ENCODE peak calls at places on chromosomes 16 and 17, in four cellular contexts. P is cardiac muscle cell, M is aorta, L is kidney. F is an unnamed sample.

GRCh38 chr16:77219437-77219836 is 20.2 kb downstream of the SYCE1L start:
- DNase-seq in L (no peak), P (no peak), M (no peak), F (no peak)

GRCh38 chr17:81246679-81247338 is 7.7 kb downstream of the NDUFAF8 start:
- DNase-seq in L (peak), M (peak), P (no peak), F (no peak)

GRCh38 chr16:68992521-68992920 is 112.9 kb upstream of the HAS3 start:
- DNase-seq in L (no peak), P (no peak), M (no peak), F (no peak)

GRCh38 chr16:84478172-84478948 is 26.1 kb downstream of the MEAK7 start:
- DNase-seq in L (no peak), P (no peak), M (no peak), F (no peak)

GRCh38 chr16:13594798-13595197 is 325.2 kb upstream of the ERCC4 start:
- DNase-seq in L (no peak), P (no peak), M (no peak), F (no peak)

GRCh38 chr16:67117716-67118115 is 8.0 kb downstream of the PHAF1 start:
- DNase-seq in M (no peak), P (no peak), L (no peak), F (no peak)

GRCh38 chr17:15233971-15234370 is 31.2 kb downstream of the PMP22 start:
- DNase-seq in L (no peak), P (no peak), M (no peak), F (no peak)

GRCh38 chr17:59154335-59154720 is 658 bp downstream of the SKA2 start:
- DNase-seq in P (peak), L (peak), M (no peak), F (no peak)

GRCh38 chr16:50274771-50275415 is 8.5 kb downstream of the ADCY7 start:
- DNase-seq in M (no peak), L (peak), P (no peak), F (no peak)
- H3K4me3 ChIP-seq in M (no peak), L (no peak), P (no peak), F (peak)

GRCh38 chr17:17524091-17524490 is 27.9 kb upstream of the RASD1 start:
- DNase-seq in L (no peak), M (no peak), P (no peak), F (no peak)

GRCh38 chr17:17523714-17524075 is 27.5 kb upstream of the RASD1 start:
- DNase-seq in M (no peak), P (no peak), L (no peak), F (no peak)

GRCh38 chr17:17520599-17521232 is 24.5 kb upstream of the RASD1 start:
- DNase-seq in L (peak), M (peak), P (no peak), F (no peak)

GRCh38 chr17:17525331-17525730 is 29.1 kb upstream of the RASD1 start:
- DNase-seq in P (no peak), L (no peak), M (peak), F (no peak)

DNA sequence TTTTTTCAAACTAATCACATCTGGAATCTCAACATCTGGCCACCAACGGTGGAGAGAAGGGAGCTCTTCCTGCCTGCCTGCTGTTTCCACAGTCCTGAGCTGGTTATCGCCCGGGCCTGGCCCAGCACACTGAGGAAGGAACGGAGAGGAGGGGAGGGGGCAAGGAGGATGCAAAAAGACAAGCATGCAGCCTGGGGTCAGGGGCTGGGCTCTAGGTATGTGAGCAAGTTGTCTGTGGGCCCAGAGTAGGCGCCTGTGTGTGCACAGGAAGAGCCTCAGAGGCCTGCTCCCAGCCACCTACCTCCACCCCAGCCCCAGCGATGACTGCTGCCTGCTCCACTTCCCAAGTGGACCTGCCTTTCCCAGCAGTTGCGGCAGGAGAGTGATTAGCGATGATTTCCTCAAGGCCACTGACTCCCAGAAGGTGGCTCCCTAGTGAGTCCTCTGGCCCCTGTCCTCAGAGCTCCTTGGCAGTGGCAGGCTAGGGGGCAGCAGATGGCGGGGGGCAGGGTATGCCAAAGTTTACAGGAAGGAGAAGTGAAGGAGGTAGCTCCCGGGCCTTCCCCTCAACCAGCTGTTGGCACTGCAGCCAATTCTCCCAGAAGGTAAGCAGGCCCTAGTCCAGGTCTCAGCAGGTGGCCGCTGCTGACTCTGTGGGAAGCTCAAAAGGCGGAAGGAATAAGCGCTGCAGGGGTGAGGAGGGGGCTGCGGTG is 27.0 kb upstream of the RASD1 start:
- DNase-seq in P (no peak), M (peak), L (peak), F (no peak)
- H3K27ac ChIP-seq in P (peak), M (no peak), L (no peak), F (no peak)

GRCh38 chr17:17898673-17899072 is 61.9 kb upstream of the SREBF1 start:
- DNase-seq in P (no peak), L (no peak), M (no peak), F (no peak)

GRCh38 chr17:17900615-17901520 is 64.1 kb upstream of the SREBF1 start:
- DNase-seq in L (peak), M (peak), P (no peak), F (peak)

GRCh38 chr17:17896746-17897145 is 60.0 kb upstream of the SREBF1 start:
- DNase-seq in P (no peak), M (no peak), L (peak), F (no peak)

GRCh38 chr17:17899486-17899885 is 62.7 kb upstream of the SREBF1 start:
- DNase-seq in M (no peak), L (peak), P (no peak), F (no peak)

DNA sequence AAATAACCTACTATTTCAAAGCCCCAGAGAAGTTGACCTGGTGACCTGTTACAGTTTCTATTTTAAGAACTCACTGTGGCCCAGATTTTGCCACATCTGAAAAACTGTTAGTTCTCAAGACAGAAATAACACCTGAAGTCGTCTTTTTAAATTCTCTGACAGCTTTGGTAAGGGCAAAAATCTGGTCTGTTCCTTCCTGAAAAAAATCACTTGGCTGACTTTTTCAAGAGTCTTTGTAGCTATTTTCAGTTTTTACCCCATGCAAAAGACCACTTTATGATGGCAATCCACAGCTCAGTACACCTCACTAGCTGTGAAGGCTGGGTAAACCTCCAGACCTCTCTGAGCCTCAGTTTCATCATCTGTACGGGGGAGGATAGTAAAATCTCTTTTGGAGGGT is 60.7 kb upstream of the SREBF1 start:
- DNase-seq in P (no peak), L (no peak), M (no peak), F (no peak)
- H3K4me3 ChIP-seq in P (no peak), L (no peak), M (no peak), F (no peak)

GRCh38 chr17:8441690-8442089 is 6.0 kb downstream of the NDEL1 start:
- DNase-seq in L (no peak), M (no peak), P (no peak), F (no peak)
- H3K27ac ChIP-seq in L (no peak), M (no peak), P (no peak), F (peak)

GRCh38 chr17:41067281-41067680 is 1.6 kb upstream of the KRTAP2-4 start:
- DNase-seq in M (no peak), L (no peak), P (no peak), F (no peak)
- H3K4me3 ChIP-seq in M (no peak), L (no peak), P (no peak), F (no peak)

DNA sequence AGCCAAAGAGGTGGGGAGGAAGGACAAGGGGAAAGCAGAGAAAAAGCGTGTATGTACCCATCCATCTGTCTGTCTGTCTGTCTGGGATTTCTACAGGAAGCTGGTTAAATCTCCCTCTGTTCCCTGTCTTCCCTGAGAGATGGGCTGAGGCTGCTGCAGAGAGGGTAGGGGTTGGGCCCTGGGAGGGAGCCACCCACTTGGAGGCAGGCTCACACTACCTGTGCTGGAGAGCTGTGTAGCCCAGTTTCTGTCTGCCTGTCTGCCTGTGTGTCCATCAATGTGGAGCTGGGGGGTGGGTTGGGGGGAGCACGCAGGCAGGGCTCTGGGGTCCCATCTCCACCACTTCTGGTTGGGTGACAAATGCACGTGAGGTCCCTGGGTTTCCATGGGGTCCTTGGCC is 18.6 kb upstream of the C17orf113 start:
- DNase-seq in M (no peak), P (no peak), L (no peak), F (no peak)
- H3K27ac ChIP-seq in M (no peak), P (no peak), L (no peak), F (no peak)

F was measured in breast epithelium.